ENCODE peak calls at places on chromosomes 6 and 20, in six cellular contexts. A is WERI-Rb-1; L is HTR-8/SVneo; Q is stimulated activated CD8-positive, alpha-beta memory T cell treated with anti-CD3 and anti-CD28 coated beads, Interleukin-7, amount 100 ng/mL, for 4 hours; B is AG08396; U is T47D. Y is an unnamed sample.

GRCh38 chr20:35171753-35172433 is at the start of gene PROCR:
- DNase-seq in A (peak), L (peak), Q (no peak), B (peak), U (peak), Y (peak)

GRCh38 chr6:163712569-163712966 is 298.1 kb downstream of the QKI start:
- DNase-seq in A (no peak), L (no peak), Q (no peak), B (no peak), U (no peak), Y (no peak)

GRCh38 chr20:57560554-57561355 is at the start of gene PCK1:
- DNase-seq in A (no peak), L (peak), Q (no peak), B (no peak), U (peak), Y (no peak)

GRCh38 chr6:119764927-119765681 is 415.5 kb upstream of the MAN1A1 start:
- DNase-seq in A (no peak), L (no peak), Q (no peak), B (no peak), U (no peak), Y (no peak)

GRCh38 chr6:93496548-93496947 is 77.2 kb upstream of the EPHA7 start:
- DNase-seq in A (peak), L (no peak), Q (no peak), B (no peak), U (no peak), Y (no peak)

GRCh38 chr6:27205375-27206278 is 41.9 kb upstream of the PRSS16 start:
- DNase-seq in A (no peak), L (no peak), Q (peak), B (peak), U (no peak), Y (no peak)

GRCh38 chr6:151999194-151999593 is 191.7 kb downstream of the ESR1 start:
- DNase-seq in A (no peak), L (no peak), Q (no peak), B (no peak), U (no peak), Y (peak)

GRCh38 chr20:57375652-57376230 is 15.5 kb upstream of the RBM38 start:
- DNase-seq in A (no peak), L (no peak), Q (no peak), B (no peak), U (no peak), Y (no peak)

GRCh38 chr6:106116125-106116524 is 30.0 kb downstream of the PRDM1 start:
- DNase-seq in A (no peak), L (no peak), Q (no peak), B (no peak), U (peak), Y (no peak)

GRCh38 chr6:80343511-80343910 is 237.0 kb downstream of the BCKDHB start:
- DNase-seq in A (no peak), L (no peak), Q (no peak), B (no peak), U (no peak), Y (no peak)

GRCh38 chr6:54335871-54336270 is 27.6 kb downstream of the TINAG start:
- DNase-seq in A (no peak), L (peak), Q (no peak), B (peak), U (peak), Y (peak)

GRCh38 chr6:141024526-141024925 is 1108.2 kb upstream of the GJE1 start:
- DNase-seq in A (no peak), L (no peak), Q (no peak), B (no peak), U (no peak), Y (no peak)

GRCh38 chr6:38773338-38773737 is 58.2 kb downstream of the DNAH8 start:
- DNase-seq in A (peak), L (no peak), Q (no peak), B (no peak), U (peak), Y (no peak)

GRCh38 chr20:45508068-45508886 is 7.1 kb downstream of the SPINT3 start:
- DNase-seq in A (no peak), L (no peak), Q (no peak), B (no peak), U (no peak), Y (no peak)

GRCh38 chr20:40431611-40432010 is 257.4 kb downstream of the MAFB start:
- DNase-seq in A (no peak), L (no peak), Q (no peak), B (no peak), U (no peak), Y (no peak)

GRCh38 chr6:140548379-140548778 is 1173.9 kb upstream of the CITED2 start:
- DNase-seq in A (no peak), L (no peak), Q (no peak), B (no peak), U (no peak), Y (no peak)

GRCh38 chr6:22313796-22314195 is 17.0 kb upstream of the PRL start:
- DNase-seq in A (no peak), L (no peak), Q (no peak), B (no peak), U (no peak), Y (no peak)

GRCh38 chr20:35661013-35661412 is 3.7 kb downstream of the CPNE1 start:
- DNase-seq in A (no peak), L (no peak), Q (no peak), B (no peak), U (no peak), Y (no peak)

GRCh38 chr6:107460074-107460631 is 789 bp upstream of the PDSS2 start:
- DNase-seq in A (no peak), L (no peak), Q (no peak), B (no peak), U (no peak), Y (no peak)

GRCh38 chr20:62376112-62377063 is 9.3 kb upstream of the LAMA5 start:
- DNase-seq in A (peak), L (peak), Q (no peak), B (peak), U (peak), Y (no peak)

Y was measured in BJ.